ENCODE peak calls at places on chromosomes 1 and 21, in four cellular contexts. One of them, this sample, is unnamed.

GRCh38 chr1:110309768-110310167 is 29.4 kb upstream of the RBM15 start:
- DNase-seq in endodermal cell: no peak
- DNase-seq in adipocyte: peak; percentile 59
- DNase-seq in Karpas-422: no peak
- DNase-seq in this sample: no peak

GRCh38 chr21:41707231-41707988 is 59.4 kb downstream of the RIPK4 start:
- DNase-seq in endodermal cell: no peak
- DNase-seq in adipocyte: no peak
- DNase-seq in Karpas-422: no peak
- DNase-seq in this sample: no peak

GRCh38 chr21:41147096-41147978 is 20.6 kb upstream of the BACE2 start:
- DNase-seq in endodermal cell: peak; percentile 66
- DNase-seq in adipocyte: no peak
- DNase-seq in Karpas-422: no peak
- DNase-seq in this sample: no peak

GRCh38 chr1:236016782-236017400 is 48.0 kb downstream of the NID1 start:
- DNase-seq in endodermal cell: no peak
- DNase-seq in adipocyte: no peak
- DNase-seq in Karpas-422: no peak
- DNase-seq in this sample: no peak

GRCh38 chr1:30218438-30218837 is 504.9 kb downstream of the MATN1 start:
- DNase-seq in endodermal cell: no peak
- DNase-seq in adipocyte: no peak
- DNase-seq in Karpas-422: no peak
- DNase-seq in this sample: no peak

GRCh38 chr1:51941528-51941927 is 49.0 kb downstream of the RAB3B start:
- DNase-seq in endodermal cell: no peak
- DNase-seq in adipocyte: no peak
- DNase-seq in Karpas-422: no peak
- DNase-seq in this sample: no peak

GRCh38 chr1:243587285-243587684 is 262.8 kb downstream of the AKT3 start:
- DNase-seq in endodermal cell: no peak
- DNase-seq in adipocyte: no peak
- DNase-seq in Karpas-422: no peak
- DNase-seq in this sample: no peak

GRCh38 chr1:58528518-58528917 is 18.0 kb downstream of the OMA1 start:
- DNase-seq in endodermal cell: no peak
- DNase-seq in adipocyte: peak; percentile 44
- DNase-seq in Karpas-422: no peak
- DNase-seq in this sample: no peak

GRCh38 chr1:8171751-8172464 is 145.8 kb upstream of the ERRFI1 start:
- DNase-seq in endodermal cell: no peak
- DNase-seq in adipocyte: no peak
- DNase-seq in Karpas-422: no peak
- DNase-seq in this sample: no peak

GRCh38 chr1:221723018-221723917 is 18.6 kb downstream of the DUSP10 start:
- DNase-seq in endodermal cell: no peak
- DNase-seq in adipocyte: no peak
- DNase-seq in Karpas-422: no peak
- DNase-seq in this sample: no peak

GRCh38 chr1:117540532-117540931 is 65.3 kb upstream of the TENT5C start:
- DNase-seq in endodermal cell: no peak
- DNase-seq in adipocyte: no peak
- DNase-seq in Karpas-422: no peak
- DNase-seq in this sample: no peak

GRCh38 chr21:40029888-40030287 is 162.7 kb downstream of the PCP4 start:
- DNase-seq in endodermal cell: peak; percentile 25
- DNase-seq in adipocyte: no peak
- DNase-seq in Karpas-422: no peak
- DNase-seq in this sample: no peak

GRCh38 chr1:159869173-159869572 is 6.7 kb upstream of the VSIG8 start:
- DNase-seq in endodermal cell: peak; percentile 60
- DNase-seq in adipocyte: peak; percentile 48
- DNase-seq in Karpas-422: no peak
- DNase-seq in this sample: no peak

GRCh38 chr21:39118061-39118460 is 65.2 kb downstream of the PSMG1 start:
- DNase-seq in endodermal cell: peak; percentile 22
- DNase-seq in adipocyte: no peak
- DNase-seq in Karpas-422: no peak
- DNase-seq in this sample: no peak

GRCh38 chr21:34889287-34889536 is 159.9 kb downstream of the RUNX1 start:
- DNase-seq in endodermal cell: peak; percentile 77
- DNase-seq in adipocyte: peak; percentile 78
- DNase-seq in Karpas-422: peak; percentile 81
- DNase-seq in this sample: no peak

GRCh38 chr21:26966978-26967913 is at the start of gene ADAMTS5:
- DNase-seq in endodermal cell: peak; percentile 84
- DNase-seq in adipocyte: peak; percentile 79
- DNase-seq in Karpas-422: no peak
- DNase-seq in this sample: no peak

GRCh38 chr1:29237906-29238600 is 1.7 kb downstream of the PTPRU start:
- DNase-seq in endodermal cell: peak; percentile 82
- DNase-seq in adipocyte: peak; percentile 68
- DNase-seq in Karpas-422: no peak
- DNase-seq in this sample: no peak

GRCh38 chr1:215488850-215489249 is 78.3 kb upstream of the KCTD3 start:
- DNase-seq in endodermal cell: no peak
- DNase-seq in adipocyte: no peak
- DNase-seq in Karpas-422: no peak
- DNase-seq in this sample: no peak

GRCh38 chr1:57411262-57411661 is 12.6 kb downstream of the DAB1 start:
- DNase-seq in endodermal cell: peak; percentile 72
- DNase-seq in adipocyte: no peak
- DNase-seq in Karpas-422: no peak
- DNase-seq in this sample: no peak

GRCh38 chr1:44044071-44044801 is 13.0 kb upstream of the SLC6A9 start:
- DNase-seq in endodermal cell: no peak
- DNase-seq in adipocyte: no peak
- DNase-seq in Karpas-422: no peak
- DNase-seq in this sample: no peak

GRCh38 chr1:7375329-7375728 is 395.8 kb upstream of the VAMP3 start:
- DNase-seq in endodermal cell: peak; percentile 38
- DNase-seq in adipocyte: no peak
- DNase-seq in Karpas-422: no peak
- DNase-seq in this sample: no peak

GRCh38 chr1:237108299-237109040 is 66.5 kb downstream of the RYR2 start:
- DNase-seq in endodermal cell: peak; percentile 57
- DNase-seq in adipocyte: no peak
- DNase-seq in Karpas-422: no peak
- DNase-seq in this sample: no peak

GRCh38 chr1:31691446-31691845 is 12.4 kb downstream of the COL16A1 start:
- DNase-seq in endodermal cell: no peak
- DNase-seq in adipocyte: no peak
- DNase-seq in Karpas-422: no peak
- DNase-seq in this sample: no peak

GRCh38 chr1:31688233-31688918 is 15.4 kb downstream of the COL16A1 start:
- DNase-seq in endodermal cell: no peak
- DNase-seq in adipocyte: no peak
- DNase-seq in Karpas-422: no peak
- DNase-seq in this sample: no peak

GRCh38 chr1:31689394-31689793 is 14.4 kb downstream of the COL16A1 start:
- DNase-seq in endodermal cell: no peak
- DNase-seq in adipocyte: no peak
- DNase-seq in Karpas-422: no peak
- DNase-seq in this sample: no peak

GRCh38 chr1:31690921-31691320 is 12.9 kb downstream of the COL16A1 start:
- DNase-seq in endodermal cell: no peak
- DNase-seq in adipocyte: no peak
- DNase-seq in Karpas-422: no peak
- DNase-seq in this sample: no peak

GRCh38 chr1:31689821-31690220 is 14.0 kb downstream of the COL16A1 start:
- DNase-seq in endodermal cell: no peak
- DNase-seq in adipocyte: peak; percentile 87
- DNase-seq in Karpas-422: no peak
- DNase-seq in this sample: no peak
- H3K4me1 ChIP-seq in endodermal cell: no peaks in the 10 kb centered on the region
- H3K4me1 ChIP-seq in adipocyte: peaks cover 5% of the 10 kb centered on the region
- H3K4me1 ChIP-seq in Karpas-422: peaks cover 8% of the 10 kb centered on the region
- H3K4me1 ChIP-seq in this sample: no peaks in the 10 kb centered on the region

GRCh38 chr1:204714861-204715511 is 29.4 kb upstream of the LRRN2 start:
- DNase-seq in endodermal cell: peak; percentile 92
- DNase-seq in adipocyte: no peak
- DNase-seq in Karpas-422: peak; percentile 78
- DNase-seq in this sample: peak; percentile 73
- H3K4me3 ChIP-seq in endodermal cell: no peak overlapping the region
- H3K4me3 ChIP-seq in adipocyte: no peak overlapping the region
- H3K4me3 ChIP-seq in Karpas-422: peak overlapping the region; percentile 64
- H3K4me3 ChIP-seq in this sample: no peak overlapping the region

DNA sequence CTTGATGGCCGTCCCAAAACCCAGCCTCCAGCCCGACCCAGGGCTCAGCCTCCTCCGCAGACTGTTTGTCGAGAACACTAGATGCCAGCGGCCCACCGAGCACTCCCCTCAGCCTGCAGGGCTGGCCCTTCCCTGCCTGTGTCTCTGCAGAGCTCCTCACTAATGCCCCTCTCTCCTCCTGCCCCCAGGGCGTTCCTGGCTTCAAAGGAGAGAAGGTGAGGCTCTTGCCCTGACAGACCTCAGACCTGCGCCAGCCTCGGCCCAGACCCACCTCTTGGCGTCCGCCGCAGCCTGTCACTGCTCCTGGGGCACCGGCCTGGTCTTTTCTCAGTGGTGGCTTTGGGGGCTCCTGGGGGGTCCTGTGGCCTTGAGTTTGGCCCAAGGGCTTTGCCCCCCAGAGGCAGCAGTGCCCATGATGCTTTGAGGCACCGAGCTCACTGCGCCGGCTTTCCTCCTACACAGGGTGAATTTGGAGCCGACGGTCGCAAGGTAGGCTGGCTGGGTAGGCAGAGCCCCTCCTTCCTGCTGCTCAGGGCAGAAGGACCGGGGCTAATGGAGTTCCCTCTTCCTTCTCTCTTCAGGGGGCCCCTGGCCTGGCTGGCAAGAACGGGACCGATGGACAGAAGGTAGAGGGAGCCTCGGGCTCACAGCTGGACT is 18.4 kb downstream of the COL6A2 start:
- DNase-seq in endodermal cell: peak; percentile 31
- DNase-seq in adipocyte: no peak
- DNase-seq in Karpas-422: no peak
- DNase-seq in this sample: no peak
- H3K4me1 ChIP-seq in endodermal cell: no peaks in the 10 kb centered on the region
- H3K4me1 ChIP-seq in adipocyte: peaks cover 15% of the 10 kb centered on the region
- H3K4me1 ChIP-seq in Karpas-422: no peaks in the 10 kb centered on the region
- H3K4me1 ChIP-seq in this sample: no peaks in the 10 kb centered on the region

DNA sequence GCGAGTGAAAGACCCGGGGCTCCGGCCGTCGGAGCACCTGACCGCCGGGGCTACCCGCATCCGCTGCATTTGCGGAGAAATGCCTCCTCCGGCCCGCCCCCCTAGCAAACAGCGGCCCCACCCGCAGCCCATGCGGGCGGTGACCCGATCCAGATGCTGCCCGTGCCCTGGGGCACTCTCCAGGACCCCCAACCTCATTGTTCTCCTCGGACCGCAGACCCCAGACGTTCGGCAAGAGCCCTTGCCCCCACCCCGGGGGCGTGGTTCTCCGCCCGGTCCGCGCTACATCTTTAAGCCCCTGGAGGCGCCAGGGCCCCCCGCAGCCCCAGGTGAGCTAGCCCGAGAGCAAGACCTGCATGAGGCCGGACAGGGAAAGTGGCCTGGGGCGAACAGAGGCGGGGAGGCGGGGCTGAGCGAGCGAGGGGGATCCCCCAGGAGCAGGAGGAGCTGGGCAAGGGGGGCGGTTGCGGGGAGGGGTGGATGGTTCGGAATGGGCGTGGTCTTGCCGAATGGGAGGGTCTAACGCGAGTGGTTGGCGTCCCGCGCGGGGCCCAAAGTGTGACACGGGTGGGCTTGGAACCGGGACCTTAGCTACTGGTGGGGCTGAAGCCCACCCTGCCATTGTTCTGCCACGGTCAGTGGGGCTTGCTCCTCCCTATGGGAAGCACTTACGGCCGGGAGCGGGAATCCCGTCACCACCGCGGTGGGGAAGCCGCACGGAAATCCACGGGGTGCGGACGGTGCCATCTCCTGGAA is 6.3 kb upstream of the CRYBG2 start:
- DNase-seq in endodermal cell: peak; percentile 88
- DNase-seq in adipocyte: no peak
- DNase-seq in Karpas-422: no peak
- DNase-seq in this sample: no peak
- H3K4me3 ChIP-seq in endodermal cell: peak overlapping the region; percentile 67
- H3K4me3 ChIP-seq in adipocyte: no peak overlapping the region
- H3K4me3 ChIP-seq in Karpas-422: no peak overlapping the region
- H3K4me3 ChIP-seq in this sample: peak overlapping the region; percentile 27

GRCh38 chr1:156502396-156502748 is 1.8 kb upstream of the MEF2D start:
- DNase-seq in endodermal cell: no peak
- DNase-seq in adipocyte: no peak
- DNase-seq in Karpas-422: peak; percentile 56
- DNase-seq in this sample: no peak
- H3K4me1 ChIP-seq in endodermal cell: peaks cover 16% of the 10 kb centered on the region
- H3K4me1 ChIP-seq in adipocyte: peaks cover 51% of the 10 kb centered on the region
- H3K4me1 ChIP-seq in Karpas-422: peaks cover 70% of the 10 kb centered on the region
- H3K4me1 ChIP-seq in this sample: peaks cover 19% of the 10 kb centered on the region

DNA sequence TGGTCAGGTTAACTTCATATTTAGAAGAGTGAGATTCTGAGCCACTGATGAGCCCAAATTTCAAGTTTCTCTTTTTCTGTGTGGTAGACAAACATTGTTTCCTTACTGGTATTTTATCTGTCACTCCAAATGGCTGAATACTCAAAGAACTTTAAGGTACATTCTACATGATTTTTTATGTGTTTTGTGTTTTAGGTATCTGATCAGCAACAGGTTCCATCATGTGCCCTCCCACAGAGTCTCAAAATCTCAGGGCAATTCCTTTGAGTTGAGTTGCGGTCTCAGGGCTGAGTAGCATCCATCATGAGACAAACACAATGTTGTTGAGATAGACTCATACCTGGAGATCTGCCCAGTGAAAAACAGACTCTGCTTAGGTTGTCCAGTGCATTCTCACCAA is 14.7 kb upstream of the CEP350 start:
- DNase-seq in endodermal cell: no peak
- DNase-seq in adipocyte: no peak
- DNase-seq in Karpas-422: no peak
- DNase-seq in this sample: no peak
- H3K4me3 ChIP-seq in endodermal cell: no peak overlapping the region
- H3K4me3 ChIP-seq in adipocyte: no peak overlapping the region
- H3K4me3 ChIP-seq in Karpas-422: no peak overlapping the region
- H3K4me3 ChIP-seq in this sample: no peak overlapping the region

GRCh38 chr21:45010860-45011259 is 63.5 kb upstream of the ADARB1 start:
- DNase-seq in endodermal cell: no peak
- DNase-seq in adipocyte: no peak
- DNase-seq in Karpas-422: no peak
- DNase-seq in this sample: no peak
- H3K4me1 ChIP-seq in endodermal cell: peaks cover 8% of the 10 kb centered on the region
- H3K4me1 ChIP-seq in adipocyte: peaks cover 23% of the 10 kb centered on the region
- H3K4me1 ChIP-seq in Karpas-422: peaks cover 12% of the 10 kb centered on the region
- H3K4me1 ChIP-seq in this sample: peaks cover 12% of the 10 kb centered on the region

GRCh38 chr1:210198840-210199239 is 33.8 kb upstream of the SERTAD4 start:
- DNase-seq in endodermal cell: no peak
- DNase-seq in adipocyte: no peak
- DNase-seq in Karpas-422: no peak
- DNase-seq in this sample: no peak
- H3K4me3 ChIP-seq in endodermal cell: no peak overlapping the region
- H3K4me3 ChIP-seq in adipocyte: no peak overlapping the region
- H3K4me3 ChIP-seq in Karpas-422: no peak overlapping the region
- H3K4me3 ChIP-seq in this sample: no peak overlapping the region

This sample was measured in iPS DF 6.9.